ENCODE peak calls at places on chromosomes 1 and 21, in nine cellular contexts. One of them, this sample, is unnamed.

GRCh38 chr1:239997515-239998311 is 94.0 kb upstream of the FMN2 start:
- DNase-seq in progenitor cell of endocrine pancreas: peak
- DNase-seq in WERI-Rb-1: peak
- DNase-seq in stomach: no peak
- DNase-seq in activated effector memory CD4-positive, alpha-beta T cell treated with Interleukin-2 at 50 U/mL for 16 hours: no peak
- DNase-seq in NCI-H1436: no peak
- DNase-seq in activated T-cell treated with anti-CD3 and anti-CD28 coated beads for 1 hour: no peak
- DNase-seq in T follicular helper cell: no peak
- DNase-seq in transverse colon: no peak
- DNase-seq in this sample: peak

GRCh38 chr1:12556368-12556930 is 61.6 kb downstream of the DHRS3 start:
- DNase-seq in activated effector memory CD4-positive, alpha-beta T cell treated with Interleukin-2 at 50 U/mL for 16 hours: no peak
- DNase-seq in WERI-Rb-1: no peak
- DNase-seq in stomach: no peak
- DNase-seq in transverse colon: peak
- DNase-seq in progenitor cell of endocrine pancreas: no peak
- DNase-seq in activated T-cell treated with anti-CD3 and anti-CD28 coated beads for 1 hour: no peak
- DNase-seq in NCI-H1436: no peak
- DNase-seq in T follicular helper cell: no peak
- DNase-seq in this sample: peak

GRCh38 chr1:12711421-12712005 is 4.4 kb upstream of the AADACL3 start:
- DNase-seq in progenitor cell of endocrine pancreas: no peak
- DNase-seq in WERI-Rb-1: no peak
- DNase-seq in activated effector memory CD4-positive, alpha-beta T cell treated with Interleukin-2 at 50 U/mL for 16 hours: no peak
- DNase-seq in NCI-H1436: no peak
- DNase-seq in activated T-cell treated with anti-CD3 and anti-CD28 coated beads for 1 hour: no peak
- DNase-seq in T follicular helper cell: no peak
- DNase-seq in stomach: no peak
- DNase-seq in transverse colon: no peak
- DNase-seq in this sample: no peak

GRCh38 chr1:242813490-242814091 is 289.1 kb upstream of the PLD5 start:
- DNase-seq in activated T-cell treated with anti-CD3 and anti-CD28 coated beads for 1 hour: no peak
- DNase-seq in activated effector memory CD4-positive, alpha-beta T cell treated with Interleukin-2 at 50 U/mL for 16 hours: no peak
- DNase-seq in T follicular helper cell: no peak
- DNase-seq in stomach: no peak
- DNase-seq in NCI-H1436: no peak
- DNase-seq in progenitor cell of endocrine pancreas: no peak
- DNase-seq in transverse colon: no peak
- DNase-seq in WERI-Rb-1: no peak
- DNase-seq in this sample: no peak

GRCh38 chr1:30407862-30408580 is 315.4 kb downstream of the MATN1 start:
- DNase-seq in transverse colon: no peak
- DNase-seq in NCI-H1436: no peak
- DNase-seq in WERI-Rb-1: no peak
- DNase-seq in progenitor cell of endocrine pancreas: peak
- DNase-seq in activated effector memory CD4-positive, alpha-beta T cell treated with Interleukin-2 at 50 U/mL for 16 hours: no peak
- DNase-seq in activated T-cell treated with anti-CD3 and anti-CD28 coated beads for 1 hour: no peak
- DNase-seq in T follicular helper cell: no peak
- DNase-seq in stomach: peak
- DNase-seq in this sample: no peak

GRCh38 chr1:155226188-155226909 is 17.9 kb downstream of the MTX1 start:
- DNase-seq in activated T-cell treated with anti-CD3 and anti-CD28 coated beads for 1 hour: peak
- DNase-seq in progenitor cell of endocrine pancreas: no peak
- DNase-seq in WERI-Rb-1: peak
- DNase-seq in transverse colon: peak
- DNase-seq in stomach: peak
- DNase-seq in NCI-H1436: peak
- DNase-seq in activated effector memory CD4-positive, alpha-beta T cell treated with Interleukin-2 at 50 U/mL for 16 hours: peak
- DNase-seq in T follicular helper cell: peak
- DNase-seq in this sample: peak

GRCh38 chr21:45108034-45108790 is 33.8 kb downstream of the ADARB1 start:
- DNase-seq in stomach: no peak
- DNase-seq in NCI-H1436: no peak
- DNase-seq in activated effector memory CD4-positive, alpha-beta T cell treated with Interleukin-2 at 50 U/mL for 16 hours: no peak
- DNase-seq in activated T-cell treated with anti-CD3 and anti-CD28 coated beads for 1 hour: no peak
- DNase-seq in progenitor cell of endocrine pancreas: no peak
- DNase-seq in transverse colon: no peak
- DNase-seq in WERI-Rb-1: no peak
- DNase-seq in T follicular helper cell: no peak
- DNase-seq in this sample: no peak

GRCh38 chr1:218659911-218660677 is 315.0 kb downstream of the TGFB2 start:
- DNase-seq in WERI-Rb-1: no peak
- DNase-seq in transverse colon: no peak
- DNase-seq in stomach: no peak
- DNase-seq in T follicular helper cell: no peak
- DNase-seq in activated T-cell treated with anti-CD3 and anti-CD28 coated beads for 1 hour: no peak
- DNase-seq in NCI-H1436: no peak
- DNase-seq in activated effector memory CD4-positive, alpha-beta T cell treated with Interleukin-2 at 50 U/mL for 16 hours: no peak
- DNase-seq in progenitor cell of endocrine pancreas: no peak
- DNase-seq in this sample: no peak

GRCh38 chr1:201299968-201300367 is 16.7 kb downstream of the PKP1 start:
- DNase-seq in stomach: peak
- DNase-seq in WERI-Rb-1: no peak
- DNase-seq in transverse colon: peak
- DNase-seq in activated effector memory CD4-positive, alpha-beta T cell treated with Interleukin-2 at 50 U/mL for 16 hours: no peak
- DNase-seq in progenitor cell of endocrine pancreas: no peak
- DNase-seq in NCI-H1436: no peak
- DNase-seq in T follicular helper cell: no peak
- DNase-seq in activated T-cell treated with anti-CD3 and anti-CD28 coated beads for 1 hour: no peak
- DNase-seq in this sample: no peak

GRCh38 chr21:45102391-45102932 is 28.1 kb downstream of the ADARB1 start:
- DNase-seq in T follicular helper cell: no peak
- DNase-seq in activated T-cell treated with anti-CD3 and anti-CD28 coated beads for 1 hour: no peak
- DNase-seq in progenitor cell of endocrine pancreas: no peak
- DNase-seq in transverse colon: peak
- DNase-seq in WERI-Rb-1: no peak
- DNase-seq in NCI-H1436: no peak
- DNase-seq in stomach: peak
- DNase-seq in activated effector memory CD4-positive, alpha-beta T cell treated with Interleukin-2 at 50 U/mL for 16 hours: no peak
- DNase-seq in this sample: no peak

GRCh38 chr1:59272507-59272906 is 24.4 kb upstream of the FGGY start:
- DNase-seq in activated T-cell treated with anti-CD3 and anti-CD28 coated beads for 1 hour: no peak
- DNase-seq in T follicular helper cell: no peak
- DNase-seq in activated effector memory CD4-positive, alpha-beta T cell treated with Interleukin-2 at 50 U/mL for 16 hours: no peak
- DNase-seq in NCI-H1436: no peak
- DNase-seq in transverse colon: no peak
- DNase-seq in WERI-Rb-1: no peak
- DNase-seq in progenitor cell of endocrine pancreas: no peak
- DNase-seq in stomach: no peak
- DNase-seq in this sample: no peak

GRCh38 chr1:37862330-37862729 is 2.9 kb upstream of the MTF1 start:
- DNase-seq in transverse colon: no peak
- DNase-seq in progenitor cell of endocrine pancreas: no peak
- DNase-seq in activated effector memory CD4-positive, alpha-beta T cell treated with Interleukin-2 at 50 U/mL for 16 hours: no peak
- DNase-seq in stomach: no peak
- DNase-seq in T follicular helper cell: no peak
- DNase-seq in activated T-cell treated with anti-CD3 and anti-CD28 coated beads for 1 hour: no peak
- DNase-seq in WERI-Rb-1: no peak
- DNase-seq in NCI-H1436: no peak
- DNase-seq in this sample: no peak

GRCh38 chr1:43465694-43466152 is 12.0 kb upstream of the HYI start:
- DNase-seq in T follicular helper cell: no peak
- DNase-seq in activated T-cell treated with anti-CD3 and anti-CD28 coated beads for 1 hour: no peak
- DNase-seq in progenitor cell of endocrine pancreas: no peak
- DNase-seq in stomach: no peak
- DNase-seq in WERI-Rb-1: no peak
- DNase-seq in transverse colon: no peak
- DNase-seq in activated effector memory CD4-positive, alpha-beta T cell treated with Interleukin-2 at 50 U/mL for 16 hours: no peak
- DNase-seq in NCI-H1436: no peak
- DNase-seq in this sample: no peak

GRCh38 chr1:63189677-63190076 is 132.7 kb upstream of the FOXD3 start:
- DNase-seq in stomach: no peak
- DNase-seq in NCI-H1436: peak
- DNase-seq in activated effector memory CD4-positive, alpha-beta T cell treated with Interleukin-2 at 50 U/mL for 16 hours: no peak
- DNase-seq in activated T-cell treated with anti-CD3 and anti-CD28 coated beads for 1 hour: no peak
- DNase-seq in progenitor cell of endocrine pancreas: no peak
- DNase-seq in transverse colon: no peak
- DNase-seq in T follicular helper cell: no peak
- DNase-seq in WERI-Rb-1: no peak
- DNase-seq in this sample: peak

GRCh38 chr1:109579044-109579443 is 30.6 kb downstream of the GNAI3 start:
- DNase-seq in progenitor cell of endocrine pancreas: no peak
- DNase-seq in T follicular helper cell: no peak
- DNase-seq in transverse colon: no peak
- DNase-seq in WERI-Rb-1: no peak
- DNase-seq in activated T-cell treated with anti-CD3 and anti-CD28 coated beads for 1 hour: no peak
- DNase-seq in activated effector memory CD4-positive, alpha-beta T cell treated with Interleukin-2 at 50 U/mL for 16 hours: no peak
- DNase-seq in NCI-H1436: no peak
- DNase-seq in stomach: no peak
- DNase-seq in this sample: no peak

GRCh38 chr21:45388611-45389296 is 16.2 kb upstream of the COL18A1 start:
- DNase-seq in progenitor cell of endocrine pancreas: no peak
- DNase-seq in activated effector memory CD4-positive, alpha-beta T cell treated with Interleukin-2 at 50 U/mL for 16 hours: no peak
- DNase-seq in transverse colon: no peak
- DNase-seq in WERI-Rb-1: no peak
- DNase-seq in NCI-H1436: no peak
- DNase-seq in activated T-cell treated with anti-CD3 and anti-CD28 coated beads for 1 hour: no peak
- DNase-seq in T follicular helper cell: no peak
- DNase-seq in stomach: no peak
- DNase-seq in this sample: peak

This sample was measured in mucosa of descending colon.